ENCODE peak calls at places on chromosome 2, in seven cellular contexts. U is HCT116, C is K562, A is HepG2, E is SK-N-SH, Y is H1, I is GM12878. G is an unnamed sample.

GRCh38 chr2:207039225-207039624 is 99.9 kb downstream of the CPO start:
- DNase-seq in U (no peak), C (no peak), A (no peak), E (no peak), Y (no peak), I (no peak), G (no peak)

GRCh38 chr2:97997774-97998392 is 2.1 kb upstream of the TMEM131 start:
- DNase-seq in U (no peak), C (no peak), A (peak), E (no peak), Y (no peak), I (no peak), G (no peak)

GRCh38 chr2:121699421-121700328 is 37.0 kb downstream of the NIFK start:
- DNase-seq in U (peak), C (peak), A (peak), E (no peak), Y (no peak), I (peak), G (peak)

GRCh38 chr2:240421396-240421795 is 14.1 kb upstream of the GPC1 start:
- DNase-seq in U (no peak), C (no peak), A (no peak), E (no peak), Y (no peak), I (no peak), G (no peak)

GRCh38 chr2:47572136-47572535 is 169.2 kb downstream of the MSH2 start:
- DNase-seq in U (no peak), C (no peak), A (no peak), E (no peak), Y (no peak), I (no peak), G (no peak)

GRCh38 chr2:109147405-109147804 is 18.4 kb downstream of the SH3RF3 start:
- DNase-seq in U (no peak), C (no peak), A (no peak), E (no peak), Y (no peak), I (no peak), G (no peak)

GRCh38 chr2:231717281-231718180 is 9.2 kb downstream of the PTMA start:
- DNase-seq in U (peak), C (peak), A (peak), E (peak), Y (no peak), I (peak), G (no peak)

GRCh38 chr2:2516386-2516785 is 185.3 kb upstream of the MYT1L start:
- DNase-seq in U (no peak), C (no peak), A (no peak), E (no peak), Y (no peak), I (no peak), G (no peak)

GRCh38 chr2:48365476-48365875 is 164.5 kb upstream of the STON1 start:
- DNase-seq in U (no peak), C (no peak), A (no peak), E (no peak), Y (no peak), I (no peak), G (no peak)

GRCh38 chr2:73901143-73901542 is 8.3 kb downstream of the ACTG2 start:
- DNase-seq in U (no peak), C (no peak), A (no peak), E (no peak), Y (no peak), I (no peak), G (no peak)

GRCh38 chr2:202945497-202945896 is 33.4 kb downstream of the CARF start:
- DNase-seq in U (no peak), C (no peak), A (no peak), E (no peak), Y (no peak), I (no peak), G (no peak)

GRCh38 chr2:66929632-66930385 is 467.3 kb upstream of the ETAA1 start:
- DNase-seq in U (no peak), C (no peak), A (no peak), E (no peak), Y (no peak), I (no peak), G (peak)

GRCh38 chr2:54285451-54285850 is 29.4 kb upstream of the TSPYL6 start:
- DNase-seq in U (no peak), C (no peak), A (no peak), E (no peak), Y (no peak), I (no peak), G (no peak)

GRCh38 chr2:53347219-53347618 is 420.4 kb upstream of the CHAC2 start:
- DNase-seq in U (no peak), C (no peak), A (no peak), E (no peak), Y (no peak), I (no peak), G (no peak)

GRCh38 chr2:7627587-7627986 is 710.4 kb downstream of the RNF144A start:
- DNase-seq in U (no peak), C (no peak), A (no peak), E (no peak), Y (no peak), I (no peak), G (no peak)

GRCh38 chr2:120596990-120597594 is 138.6 kb upstream of the GLI2 start:
- DNase-seq in U (no peak), C (no peak), A (no peak), E (no peak), Y (no peak), I (no peak), G (no peak)

GRCh38 chr2:216181953-216182352 is 72.8 kb downstream of the XRCC5 start:
- DNase-seq in U (no peak), C (no peak), A (no peak), E (no peak), Y (no peak), I (no peak), G (no peak)

GRCh38 chr2:201149064-201149820 is 33.3 kb downstream of the CFLAR start:
- DNase-seq in U (peak), C (no peak), A (peak), E (no peak), Y (no peak), I (no peak), G (no peak)

GRCh38 chr2:70513751-70514150 is 39.9 kb downstream of the TGFA start:
- DNase-seq in U (no peak), C (no peak), A (no peak), E (no peak), Y (no peak), I (no peak), G (no peak)

GRCh38 chr2:152730591-152731333 is 12.3 kb downstream of the ARL6IP6 start:
- DNase-seq in U (no peak), C (no peak), A (no peak), E (no peak), Y (no peak), I (no peak), G (peak)

GRCh38 chr2:241061275-241061674 is 40.8 kb downstream of the MTERF4 start:
- DNase-seq in U (no peak), C (no peak), A (no peak), E (no peak), Y (no peak), I (no peak), G (peak)

GRCh38 chr2:28085183-28085582 is 194.7 kb downstream of the BABAM2 start:
- DNase-seq in U (no peak), C (no peak), A (no peak), E (no peak), Y (no peak), I (no peak), G (no peak)

GRCh38 chr2:84493494-84493893 is 22.8 kb upstream of the DNAH6 start:
- DNase-seq in U (no peak), C (no peak), A (no peak), E (no peak), Y (no peak), I (no peak), G (no peak)

GRCh38 chr2:236472711-236473495 is 96.7 kb upstream of the ACKR3 start:
- DNase-seq in U (no peak), C (no peak), A (no peak), E (no peak), Y (no peak), I (no peak), G (no peak)

GRCh38 chr2:222722327-222722946 is 51.0 kb downstream of the MOGAT1 start:
- DNase-seq in U (no peak), C (no peak), A (no peak), E (no peak), Y (no peak), I (peak), G (no peak)

GRCh38 chr2:183063083-183063482 is 15.5 kb upstream of the DUSP19 start:
- DNase-seq in U (no peak), C (no peak), A (no peak), E (no peak), Y (no peak), I (no peak), G (no peak)

GRCh38 chr2:42901076-42901645 is 108.8 kb upstream of the HAAO start:
- DNase-seq in U (no peak), C (peak), A (no peak), E (no peak), Y (no peak), I (no peak), G (no peak)

GRCh38 chr2:15800489-15801329 is 139.6 kb upstream of the MYCN start:
- DNase-seq in U (no peak), C (no peak), A (peak), E (no peak), Y (no peak), I (no peak), G (no peak)

GRCh38 chr2:118814368-118814767 is 33.1 kb downstream of the EN1 start:
- DNase-seq in U (no peak), C (no peak), A (no peak), E (no peak), Y (no peak), I (no peak), G (no peak)

GRCh38 chr2:33108483-33109443 is 162.0 kb downstream of the LTBP1 start:
- DNase-seq in U (no peak), C (peak), A (no peak), E (peak), Y (no peak), I (no peak), G (no peak)

GRCh38 chr2:133092571-133092970 is 422.6 kb upstream of the LYPD1 start:
- DNase-seq in U (no peak), C (no peak), A (no peak), E (no peak), Y (no peak), I (no peak), G (no peak)

GRCh38 chr2:44708646-44709000 is 232.9 kb upstream of the SIX3 start:
- DNase-seq in U (no peak), C (no peak), A (no peak), E (no peak), Y (no peak), I (no peak), G (no peak)

GRCh38 chr2:147141930-147142329 is 702.9 kb upstream of the ACVR2A start:
- DNase-seq in U (no peak), C (no peak), A (no peak), E (no peak), Y (no peak), I (no peak), G (no peak)

GRCh38 chr2:120140866-120141265 is 82.3 kb downstream of the TMEM185B start:
- DNase-seq in U (no peak), C (no peak), A (no peak), E (no peak), Y (no peak), I (no peak), G (no peak)

GRCh38 chr2:240131941-240132650 is 4.0 kb downstream of the COPS9 start:
- DNase-seq in U (no peak), C (no peak), A (no peak), E (no peak), Y (no peak), I (no peak), G (no peak)

GRCh38 chr2:42856106-42856860 is 63.9 kb upstream of the HAAO start:
- DNase-seq in U (no peak), C (no peak), A (no peak), E (no peak), Y (no peak), I (no peak), G (no peak)

GRCh38 chr2:216539791-216540241 is 41.2 kb downstream of the RPL37A start:
- DNase-seq in U (no peak), C (no peak), A (no peak), E (peak), Y (no peak), I (peak), G (peak)

GRCh38 chr2:21305581-21305980 is 181.8 kb downstream of the TDRD15 start:
- DNase-seq in U (no peak), C (no peak), A (no peak), E (no peak), Y (no peak), I (no peak), G (no peak)

GRCh38 chr2:216279459-216279858 is 92.8 kb downstream of the MARCHF4 start:
- DNase-seq in U (no peak), C (no peak), A (no peak), E (peak), Y (no peak), I (no peak), G (no peak)

GRCh38 chr2:174240097-174240496 is 8.2 kb downstream of the OLA1 start:
- DNase-seq in U (no peak), C (no peak), A (no peak), E (no peak), Y (no peak), I (no peak), G (no peak)

GRCh38 chr2:174236429-174236828 is 11.9 kb downstream of the OLA1 start:
- DNase-seq in U (no peak), C (no peak), A (no peak), E (no peak), Y (no peak), I (no peak), G (no peak)

GRCh38 chr2:174233771-174234275 is 14.5 kb downstream of the OLA1 start:
- DNase-seq in U (no peak), C (no peak), A (peak), E (no peak), Y (no peak), I (no peak), G (no peak)

DNA sequence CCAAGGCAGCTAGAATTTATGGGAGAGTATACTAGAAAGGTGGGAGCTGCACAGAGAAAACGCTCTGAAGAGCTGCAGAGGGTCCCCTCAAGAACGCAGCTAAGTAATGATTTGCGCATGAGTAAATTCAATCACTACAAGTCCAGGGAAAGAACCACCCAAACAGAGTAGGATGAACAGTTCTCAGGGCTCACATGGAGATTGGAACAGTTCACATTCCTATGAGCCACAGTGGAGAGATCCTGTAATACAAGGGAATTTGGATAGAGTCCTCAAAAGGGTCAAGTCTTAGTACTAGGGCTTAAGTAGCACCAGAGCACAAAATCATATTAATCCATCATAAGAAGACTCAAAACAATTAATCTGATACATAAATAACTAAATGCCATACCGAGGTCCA is 12.7 kb downstream of the OLA1 start:
- DNase-seq in U (no peak), C (no peak), A (no peak), E (no peak), Y (no peak), I (no peak), G (no peak)
- TF ChIP-seq JUND in U (no peak), C (no peak), A (no peak), E (no peak), Y (no peak), I (no peak), G (no peak)

DNA sequence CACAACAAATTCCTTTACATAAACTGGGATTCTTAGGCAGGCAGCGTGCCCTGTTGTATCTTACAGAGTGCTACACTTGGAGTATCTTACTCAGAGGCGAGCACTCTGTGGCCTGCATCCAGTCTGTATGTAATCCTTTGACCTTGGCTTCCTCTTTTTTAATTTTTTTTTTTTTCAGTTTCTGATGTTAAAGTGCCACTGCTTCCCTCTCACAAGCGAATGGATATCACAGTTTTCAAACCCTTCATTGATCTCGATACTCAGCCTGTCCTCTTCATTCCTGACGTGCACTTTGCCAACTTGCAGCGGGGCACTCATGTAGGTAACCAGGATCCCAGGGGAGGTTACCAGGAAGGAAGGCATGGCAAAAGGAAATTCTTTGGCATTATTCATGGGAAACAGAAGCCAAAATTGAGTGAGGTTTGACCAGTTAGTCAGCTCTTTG is 40.4 kb downstream of the GRHL1 start:
- DNase-seq in U (no peak), C (no peak), A (no peak), E (no peak), Y (no peak), I (no peak), G (no peak)
- TF ChIP-seq JUND in U (no peak), C (no peak), A (no peak), E (no peak), Y (no peak), I (no peak), G (no peak)

GRCh38 chr2:61952291-61952690 is 46.8 kb downstream of the COMMD1 start:
- DNase-seq in U (no peak), C (no peak), A (no peak), E (no peak), Y (no peak), I (no peak), G (no peak)
- TF ChIP-seq JUND in U (no peak), C (no peak), A (no peak), E (no peak), Y (no peak), I (no peak), G (no peak)

GRCh38 chr2:13201924-13202323 is 485.2 kb downstream of the TRIB2 start:
- DNase-seq in U (no peak), C (no peak), A (no peak), E (no peak), Y (no peak), I (no peak), G (no peak)
- TF ChIP-seq JUND in U (no peak), C (no peak), A (no peak), E (no peak), Y (no peak), I (no peak), G (no peak)

GRCh38 chr2:72141881-72142742 is 5.5 kb downstream of the CYP26B1 start:
- DNase-seq in U (no peak), C (no peak), A (no peak), E (peak), Y (no peak), I (no peak), G (no peak)

GRCh38 chr2:72143441-72144356 is 4.0 kb downstream of the CYP26B1 start:
- DNase-seq in U (no peak), C (no peak), A (no peak), E (peak), Y (no peak), I (no peak), G (no peak)

GRCh38 chr2:72141032-72141645 is 6.5 kb downstream of the CYP26B1 start:
- DNase-seq in U (no peak), C (no peak), A (no peak), E (peak), Y (no peak), I (no peak), G (no peak)

GRCh38 chr2:72144412-72144745 is 3.3 kb downstream of the CYP26B1 start:
- DNase-seq in U (no peak), C (no peak), A (no peak), E (no peak), Y (no peak), I (no peak), G (no peak)

DNA sequence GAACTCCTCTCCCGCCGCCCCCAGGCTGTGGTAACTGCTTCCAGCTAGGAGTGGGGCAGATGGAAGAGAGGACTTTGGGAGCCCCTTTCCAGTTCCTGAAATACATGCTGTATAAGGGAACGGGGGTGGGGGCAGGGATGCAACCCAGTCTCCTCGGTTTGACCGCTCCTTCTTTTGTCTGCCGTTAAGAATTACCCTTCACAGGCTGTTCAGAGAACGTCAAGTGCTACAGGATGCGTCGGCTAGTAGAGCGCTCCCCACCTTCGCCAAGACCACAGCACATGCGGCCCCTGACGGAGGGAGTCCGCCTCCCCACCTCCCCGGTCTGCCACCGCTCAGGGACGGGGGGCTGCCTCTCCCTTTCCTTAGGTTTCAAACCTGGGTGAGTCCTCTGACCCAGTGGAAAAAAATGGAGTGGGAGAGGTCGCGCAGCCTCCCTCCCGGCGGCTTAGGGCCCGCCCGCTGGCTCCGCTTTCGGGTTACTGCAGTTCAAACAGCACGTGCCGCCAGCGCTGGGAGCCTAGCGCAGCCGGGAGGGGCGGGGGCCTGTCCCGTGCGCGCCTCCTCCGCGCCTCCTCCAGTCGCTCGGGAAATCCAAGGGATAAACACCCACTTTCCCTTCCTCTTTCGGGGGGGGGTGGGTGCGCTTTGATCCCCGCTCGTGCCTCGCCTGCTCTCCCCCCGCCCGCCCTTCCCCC is 4.8 kb downstream of the CYP26B1 start:
- DNase-seq in U (no peak), C (no peak), A (no peak), E (peak), Y (no peak), I (no peak), G (no peak)
- TF ChIP-seq JUND in U (no peak), C (no peak), A (no peak), E (no peak), Y (no peak), I (no peak), G (no peak)

GRCh38 chr2:229416116-229416694 is 145.1 kb upstream of the PID1 start:
- DNase-seq in U (no peak), C (no peak), A (no peak), E (no peak), Y (no peak), I (no peak), G (no peak)

GRCh38 chr2:229414631-229415030 is 143.5 kb upstream of the PID1 start:
- DNase-seq in U (no peak), C (no peak), A (no peak), E (no peak), Y (no peak), I (no peak), G (no peak)

GRCh38 chr2:229419158-229419557 is 148.1 kb upstream of the PID1 start:
- DNase-seq in U (no peak), C (no peak), A (no peak), E (peak), Y (no peak), I (no peak), G (no peak)

GRCh38 chr2:229417906-229418305 is 146.8 kb upstream of the PID1 start:
- DNase-seq in U (no peak), C (no peak), A (no peak), E (no peak), Y (no peak), I (no peak), G (no peak)

GRCh38 chr2:229417176-229417575 is 146.1 kb upstream of the PID1 start:
- DNase-seq in U (no peak), C (no peak), A (no peak), E (no peak), Y (no peak), I (no peak), G (no peak)
- TF ChIP-seq JUND in U (no peak), C (no peak), A (no peak), E (no peak), Y (no peak), I (no peak), G (no peak)

GRCh38 chr2:136376798-136377211 is 258.9 kb upstream of the CXCR4 start:
- DNase-seq in U (no peak), C (no peak), A (no peak), E (no peak), Y (no peak), I (no peak), G (no peak)
- TF ChIP-seq JUND in U (no peak), C (no peak), A (no peak), E (no peak), Y (no peak), I (no peak), G (no peak)

GRCh38 chr2:234075947-234076346 is 25.4 kb downstream of the SPP2 start:
- DNase-seq in U (no peak), C (no peak), A (no peak), E (no peak), Y (no peak), I (no peak), G (no peak)
- TF ChIP-seq JUND in U (no peak), C (no peak), A (no peak), E (no peak), Y (no peak), I (no peak), G (no peak)

G was measured in T47D.